ENCODE peak calls at places on chromosomes 4 and X, in eight cellular contexts. V, M, N, P, T, G, O and U are unnamed samples.

GRCh38 chr4:17932041-17932440 is 89.5 kb downstream of the LCORL start:
- DNase-seq in V (no peak), M (no peak), N (no peak), P (no peak), T (no peak), G (no peak), O (no peak), U (no peak)

GRCh38 chrX:2463973-2464676 is 36.7 kb downstream of the DHRSX start:
- DNase-seq in V (no peak), M (peak), N (no peak), P (no peak), T (no peak), G (no peak), O (no peak), U (no peak)

GRCh38 chrX:40094900-40095587 is 2.7 kb downstream of the BCOR start:
- DNase-seq in V (no peak), M (peak), N (peak), P (no peak), T (no peak), G (peak), O (no peak), U (no peak)

GRCh38 chr4:7324651-7325121 is 110.0 kb downstream of the PSAPL1 start:
- DNase-seq in V (no peak), M (peak), N (no peak), P (no peak), T (no peak), G (no peak), O (peak), U (no peak)

GRCh38 chrX:153900806-153901752 is 3.4 kb upstream of the AVPR2 start:
- DNase-seq in V (no peak), M (peak), N (peak), P (no peak), T (no peak), G (peak), O (peak), U (peak)

GRCh38 chr4:158936238-158936637 is 166.6 kb upstream of the RAPGEF2 start:
- DNase-seq in V (no peak), M (no peak), N (no peak), P (peak), T (no peak), G (no peak), O (no peak), U (no peak)

GRCh38 chr4:5409237-5409636 is 299.1 kb downstream of the EVC2 start:
- DNase-seq in V (no peak), M (no peak), N (no peak), P (no peak), T (no peak), G (no peak), O (no peak), U (no peak)

GRCh38 chr4:169037491-169037890 is 27.4 kb upstream of the CBR4 start:
- DNase-seq in V (no peak), M (no peak), N (no peak), P (no peak), T (no peak), G (no peak), O (no peak), U (no peak)

GRCh38 chrX:122777766-122778165 is 406.3 kb upstream of the GRIA3 start:
- DNase-seq in V (no peak), M (no peak), N (no peak), P (no peak), T (no peak), G (no peak), O (no peak), U (no peak)

GRCh38 chr4:152776352-152776751 is 3.2 kb downstream of the TIGD4 start:
- DNase-seq in V (no peak), M (no peak), N (no peak), P (no peak), T (no peak), G (no peak), O (no peak), U (no peak)

GRCh38 chrX:110125435-110125834 is 122.5 kb downstream of the TMEM164 start:
- DNase-seq in V (peak), M (peak), N (no peak), P (no peak), T (no peak), G (no peak), O (no peak), U (no peak)

GRCh38 chrX:131861088-131861787 is 161.9 kb upstream of the STK26 start:
- DNase-seq in V (no peak), M (no peak), N (no peak), P (no peak), T (no peak), G (no peak), O (no peak), U (no peak)

GRCh38 chr4:48065587-48066052 is 49.0 kb downstream of the NIPAL1 start:
- DNase-seq in V (no peak), M (no peak), N (no peak), P (no peak), T (no peak), G (no peak), O (no peak), U (no peak)

GRCh38 chrX:77442728-77443127 is 4.5 kb upstream of the FGF16 start:
- DNase-seq in V (no peak), M (no peak), N (no peak), P (no peak), T (no peak), G (no peak), O (no peak), U (no peak)

GRCh38 chr4:16579866-16580265 is 318.6 kb downstream of the LDB2 start:
- DNase-seq in V (no peak), M (no peak), N (no peak), P (no peak), T (no peak), G (no peak), O (no peak), U (no peak)

GRCh38 chr4:83075696-83076095 is 38.8 kb downstream of the PLAC8 start:
- DNase-seq in V (no peak), M (no peak), N (no peak), P (no peak), T (no peak), G (no peak), O (no peak), U (no peak)

GRCh38 chr4:180380733-180381132 is 1862.5 kb upstream of the TENM3 start:
- DNase-seq in V (no peak), M (no peak), N (no peak), P (no peak), T (no peak), G (no peak), O (no peak), U (no peak)

GRCh38 chr4:27684501-27685077 is 823.9 kb downstream of the STIM2 start:
- DNase-seq in V (peak), M (peak), N (no peak), P (peak), T (peak), G (peak), O (no peak), U (peak)

GRCh38 chr4:55291227-55291629 is 54.8 kb upstream of the SRD5A3 start:
- DNase-seq in V (no peak), M (no peak), N (no peak), P (no peak), T (no peak), G (peak), O (no peak), U (no peak)

GRCh38 chr4:176656108-176656507 is 136.6 kb downstream of the VEGFC start:
- DNase-seq in V (no peak), M (no peak), N (no peak), P (no peak), T (no peak), G (no peak), O (no peak), U (no peak)

GRCh38 chr4:109079731-109080130 is 222.7 kb downstream of the COL25A1 start:
- DNase-seq in V (no peak), M (no peak), N (no peak), P (no peak), T (peak), G (no peak), O (no peak), U (no peak)

GRCh38 chrX:13099121-13099520 is 54.7 kb upstream of the FAM9C start:
- DNase-seq in V (no peak), M (no peak), N (no peak), P (no peak), T (no peak), G (no peak), O (no peak), U (no peak)

GRCh38 chr4:40581254-40582140 is 48.2 kb downstream of the RBM47 start:
- DNase-seq in V (no peak), M (no peak), N (no peak), P (no peak), T (no peak), G (no peak), O (no peak), U (no peak)

GRCh38 chr4:69066945-69067344 is 29.3 kb upstream of the UGT2B7 start:
- DNase-seq in V (no peak), M (no peak), N (no peak), P (no peak), T (no peak), G (no peak), O (no peak), U (no peak)

GRCh38 chr4:154559141-154559841 is 3.5 kb upstream of the FGB start:
- DNase-seq in V (peak), M (peak), N (no peak), P (no peak), T (no peak), G (no peak), O (no peak), U (no peak)